ENCODE peak calls at places on chromosomes 11 and 22, in four cellular contexts. W is H1, R is HepG2, O is GM12878. P is an unnamed sample. For H3K4me1, the result is how much of the 10 kb centered on the place peaks cover.

GRCh38 chr22:49021097-49021925 is 806.4 kb downstream of the BRD1 start:
- DNase-seq in W (no peak), R (no peak), O (no peak), P (no peak)

GRCh38 chr11:127818625-127819024 is 768.7 kb downstream of the ETS1 start:
- DNase-seq in W (no peak), R (no peak), O (no peak), P (no peak)

GRCh38 chr11:36218283-36218921 is 70.8 kb downstream of the COMMD9 start:
- DNase-seq in W (no peak), R (no peak), O (no peak), P (no peak)

GRCh38 chr11:44634401-44635281 is 69.2 kb downstream of the CD82 start:
- DNase-seq in W (no peak), R (no peak), O (no peak), P (peak)

GRCh38 chr22:36156515-36157419 is 3.8 kb downstream of the APOL3 start:
- DNase-seq in W (no peak), R (peak), O (no peak), P (no peak)

GRCh38 chr22:37896181-37896592 is 9.9 kb upstream of the MICALL1 start:
- DNase-seq in W (no peak), R (peak), O (peak), P (no peak)

GRCh38 chr22:48663297-48663696 is 1164.4 kb downstream of the BRD1 start:
- DNase-seq in W (no peak), R (peak), O (no peak), P (peak)

GRCh38 chr11:75013051-75013450 is 24.3 kb downstream of the NEU3 start:
- DNase-seq in W (no peak), R (peak), O (no peak), P (no peak)

GRCh38 chr22:36884314-36885158 is 23.7 kb downstream of the NCF4 start:
- DNase-seq in W (no peak), R (no peak), O (no peak), P (no peak)

GRCh38 chr11:101817536-101817935 is 97.3 kb upstream of the CEP126 start:
- DNase-seq in W (no peak), R (no peak), O (no peak), P (no peak)

GRCh38 chr11:113474362-113475159 is 637 bp downstream of the DRD2 start:
- DNase-seq in W (peak), R (peak), O (no peak), P (peak)

GRCh38 chr22:46082633-46083032 is 67.7 kb upstream of the PPARA start:
- DNase-seq in W (no peak), R (no peak), O (no peak), P (no peak)

GRCh38 chr22:26845016-26845728 is 187.8 kb downstream of the MIAT start:
- DNase-seq in W (no peak), R (no peak), O (no peak), P (no peak)
- TF ChIP-seq SUZ12 in W (no peak), R (no peak), O (no peak), P (no peak)

GRCh38 chr11:2766166-2766565 is 66.4 kb upstream of the KCNQ1OT1 start:
- DNase-seq in W (no peak), R (no peak), O (no peak), P (no peak)

GRCh38 chr11:2767751-2768150 is 68.0 kb upstream of the KCNQ1OT1 start:
- DNase-seq in W (no peak), R (no peak), O (no peak), P (no peak)

GRCh38 chr11:2763939-2764338 is 64.1 kb upstream of the KCNQ1OT1 start:
- DNase-seq in W (no peak), R (no peak), O (no peak), P (no peak)

GRCh38 chr11:2767071-2767470 is 67.3 kb upstream of the KCNQ1OT1 start:
- DNase-seq in W (no peak), R (peak), O (no peak), P (no peak)

DNA sequence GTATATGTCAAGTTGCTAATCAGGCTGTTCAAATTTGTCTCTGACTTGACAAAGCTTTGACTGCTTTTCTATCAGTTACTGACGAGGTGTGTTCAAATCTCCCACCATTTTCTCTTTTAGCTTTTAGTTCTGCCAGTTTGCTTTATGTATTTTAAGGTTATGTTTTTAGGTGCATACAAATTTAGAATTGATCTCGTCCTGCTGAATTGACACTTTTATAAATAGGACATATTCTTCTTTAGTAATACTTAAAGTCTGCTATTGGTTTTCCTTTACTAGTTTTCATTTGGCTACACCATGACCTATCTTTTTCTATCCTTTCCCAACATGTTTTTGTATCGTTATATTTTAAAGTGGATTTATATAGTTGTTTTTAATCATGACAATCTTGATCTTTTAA is 65.7 kb upstream of the KCNQ1OT1 start:
- DNase-seq in W (no peak), R (no peak), O (no peak), P (no peak)
- H3K4me3 ChIP-seq in W (no peak), R (no peak), O (no peak), P (no peak)

GRCh38 chr11:70078095-70078795 is at the start of gene ANO1:
- DNase-seq in W (no peak), R (no peak), O (no peak), P (no peak)
- H3K4me1 ChIP-seq in W (under half), R (under half), O (under half), P (under half)

GRCh38 chr11:47348859-47349258 is 3.6 kb downstream of the MYBPC3 start:
- DNase-seq in W (no peak), R (peak), O (no peak), P (no peak)
- TF ChIP-seq SUZ12 in W (no peak), R (no peak), O (no peak), P (no peak)

GRCh38 chr11:66316849-66317251 is at the start of gene CD248:
- DNase-seq in W (no peak), R (no peak), O (no peak), P (no peak)

GRCh38 chr11:66314561-66315497 is 2.0 kb downstream of the CD248 start:
- DNase-seq in W (no peak), R (no peak), O (no peak), P (no peak)

GRCh38 chr11:66314186-66314501 is 2.7 kb downstream of the CD248 start:
- DNase-seq in W (no peak), R (no peak), O (no peak), P (no peak)

GRCh38 chr11:66315921-66316811 is 678 bp downstream of the CD248 start:
- DNase-seq in W (no peak), R (no peak), O (no peak), P (no peak)

GRCh38 chr11:66315498-66315885 is 1.4 kb downstream of the CD248 start:
- DNase-seq in W (no peak), R (no peak), O (no peak), P (no peak)
- H3K4me3 ChIP-seq in W (no peak), R (no peak), O (no peak), P (no peak)

GRCh38 chr11:120135838-120136237 is 2.1 kb downstream of the TRIM29 start:
- DNase-seq in W (no peak), R (no peak), O (no peak), P (no peak)
- H3K4me1 ChIP-seq in W (under half), R (under half), O (under half), P (under half)

GRCh38 chr11:66016793-66017177 is 5.0 kb downstream of the CST6 start:
- DNase-seq in W (no peak), R (no peak), O (no peak), P (no peak)

GRCh38 chr11:66022401-66023185 is 3.7 kb downstream of the CATSPER1 start:
- DNase-seq in W (peak), R (peak), O (no peak), P (peak)

GRCh38 chr11:66017354-66017753 is 5.5 kb downstream of the CST6 start:
- DNase-seq in W (no peak), R (no peak), O (no peak), P (no peak)

GRCh38 chr11:66020212-66020611 is 6.1 kb downstream of the CATSPER1 start:
- DNase-seq in W (no peak), R (no peak), O (no peak), P (no peak)

DNA sequence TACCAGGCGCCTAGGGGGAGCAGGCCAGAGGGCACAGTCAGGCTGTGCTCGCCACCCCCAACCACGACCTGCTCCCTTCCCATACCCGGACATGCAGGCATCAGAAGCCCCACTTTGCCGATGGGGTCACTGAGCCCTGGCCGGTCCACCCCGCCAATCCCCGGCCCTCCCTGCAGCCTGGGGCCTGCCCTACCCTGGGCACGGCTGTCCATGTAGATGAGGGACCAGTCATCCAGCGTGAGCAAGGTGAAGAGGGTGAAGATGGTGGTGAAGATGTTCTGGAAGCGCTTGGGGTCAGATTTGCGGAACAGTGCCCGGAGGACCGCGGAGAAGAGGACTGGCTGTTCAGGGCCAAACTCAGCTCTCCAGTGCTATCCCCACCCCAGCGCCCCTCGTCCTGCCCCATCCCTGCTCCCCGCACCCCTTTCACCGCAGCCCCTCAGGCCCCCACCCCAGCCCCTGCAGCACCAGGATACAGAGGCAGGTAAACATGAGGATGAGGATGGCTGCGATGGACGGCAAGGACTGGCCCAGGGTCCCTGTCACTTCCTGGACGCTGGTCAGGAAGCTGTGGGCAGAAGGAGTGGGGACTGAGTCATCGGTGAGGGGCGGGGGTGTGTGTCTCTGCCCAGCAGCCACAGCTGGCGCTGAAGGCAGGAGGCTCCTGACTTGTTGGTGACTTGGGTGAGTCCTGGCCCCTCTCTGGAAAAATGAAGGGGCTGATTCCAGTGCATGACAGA is 5.5 kb downstream of the CATSPER1 start:
- DNase-seq in W (no peak), R (no peak), O (no peak), P (no peak)
- TF ChIP-seq SUZ12 in W (no peak), R (no peak), O (no peak), P (no peak)

GRCh38 chr22:25420925-25421904 is 143.3 kb upstream of the GRK3 start:
- DNase-seq in W (no peak), R (no peak), O (no peak), P (no peak)
- H3K4me3 ChIP-seq in W (peak), R (peak), O (peak), P (peak)

P was measured in NT2/D1.